ENCODE peak calls at places on chromosome 14, in nine cellular contexts. One of them, this sample, is unnamed.
A peak's percentile ranks its signal among the peaks of the same experiment; 100 is the strongest.

GRCh38 chr14:95495538-95496025 is 20.9 kb downstream of the SYNE3 start:
- DNase-seq in DMS 273 treated with DMSO at 0.1 percent for 48 hours: no peak
- DNase-seq in pancreas: no peak
- DNase-seq in HAP-1: no peak
- DNase-seq in heart left ventricle: no peak
- DNase-seq in sigmoid colon: no peak
- DNase-seq in stimulated activated CD8-positive, alpha-beta memory T cell treated with anti-CD3 and anti-CD28 coated beads, Interleukin-4, amount 100 ng/mL, for 1 hour: no peak
- DNase-seq in Caco-2: no peak
- DNase-seq in suprapubic skin: no peak
- DNase-seq in this sample: no peak

GRCh38 chr14:77867476-77867875 is 67.6 kb downstream of the ADCK1 start:
- DNase-seq in DMS 273 treated with DMSO at 0.1 percent for 48 hours: no peak
- DNase-seq in pancreas: no peak
- DNase-seq in HAP-1: no peak
- DNase-seq in heart left ventricle: no peak
- DNase-seq in sigmoid colon: no peak
- DNase-seq in stimulated activated CD8-positive, alpha-beta memory T cell treated with anti-CD3 and anti-CD28 coated beads, Interleukin-4, amount 100 ng/mL, for 1 hour: no peak
- DNase-seq in Caco-2: no peak
- DNase-seq in suprapubic skin: no peak
- DNase-seq in this sample: no peak

GRCh38 chr14:96614528-96614927 is 112.3 kb downstream of the PAPOLA start:
- DNase-seq in DMS 273 treated with DMSO at 0.1 percent for 48 hours: peak; percentile 47
- DNase-seq in pancreas: no peak
- DNase-seq in HAP-1: no peak
- DNase-seq in heart left ventricle: no peak
- DNase-seq in sigmoid colon: no peak
- DNase-seq in stimulated activated CD8-positive, alpha-beta memory T cell treated with anti-CD3 and anti-CD28 coated beads, Interleukin-4, amount 100 ng/mL, for 1 hour: no peak
- DNase-seq in Caco-2: no peak
- DNase-seq in suprapubic skin: no peak
- DNase-seq in this sample: no peak

GRCh38 chr14:55301722-55302121 is 30.5 kb downstream of the FBXO34 start:
- DNase-seq in DMS 273 treated with DMSO at 0.1 percent for 48 hours: no peak
- DNase-seq in pancreas: no peak
- DNase-seq in HAP-1: no peak
- DNase-seq in heart left ventricle: no peak
- DNase-seq in sigmoid colon: no peak
- DNase-seq in stimulated activated CD8-positive, alpha-beta memory T cell treated with anti-CD3 and anti-CD28 coated beads, Interleukin-4, amount 100 ng/mL, for 1 hour: no peak
- DNase-seq in Caco-2: no peak
- DNase-seq in suprapubic skin: no peak
- DNase-seq in this sample: no peak

GRCh38 chr14:69692542-69693053 is 74.3 kb upstream of the SRSF5 start:
- DNase-seq in DMS 273 treated with DMSO at 0.1 percent for 48 hours: no peak
- DNase-seq in pancreas: no peak
- DNase-seq in HAP-1: no peak
- DNase-seq in heart left ventricle: no peak
- DNase-seq in sigmoid colon: no peak
- DNase-seq in stimulated activated CD8-positive, alpha-beta memory T cell treated with anti-CD3 and anti-CD28 coated beads, Interleukin-4, amount 100 ng/mL, for 1 hour: no peak
- DNase-seq in Caco-2: no peak
- DNase-seq in suprapubic skin: no peak
- DNase-seq in this sample: no peak

GRCh38 chr14:101182476-101182875 is 279.0 kb upstream of the RTL1 start:
- DNase-seq in DMS 273 treated with DMSO at 0.1 percent for 48 hours: no peak
- DNase-seq in pancreas: no peak
- DNase-seq in HAP-1: no peak
- DNase-seq in heart left ventricle: no peak
- DNase-seq in sigmoid colon: no peak
- DNase-seq in stimulated activated CD8-positive, alpha-beta memory T cell treated with anti-CD3 and anti-CD28 coated beads, Interleukin-4, amount 100 ng/mL, for 1 hour: no peak
- DNase-seq in Caco-2: no peak
- DNase-seq in suprapubic skin: no peak
- DNase-seq in this sample: no peak

GRCh38 chr14:22822619-22823551 is 6.8 kb upstream of the MRPL52 start:
- DNase-seq in DMS 273 treated with DMSO at 0.1 percent for 48 hours: peak; percentile 46
- DNase-seq in pancreas: peak; percentile 63
- DNase-seq in HAP-1: peak; percentile 82
- DNase-seq in heart left ventricle: peak; percentile 76
- DNase-seq in sigmoid colon: peak; percentile 90
- DNase-seq in stimulated activated CD8-positive, alpha-beta memory T cell treated with anti-CD3 and anti-CD28 coated beads, Interleukin-4, amount 100 ng/mL, for 1 hour: peak; percentile 39
- DNase-seq in Caco-2: peak; percentile 92
- DNase-seq in suprapubic skin: peak; percentile 90
- DNase-seq in this sample: no peak

GRCh38 chr14:103404032-103404918 is 19.1 kb downstream of the MARK3 start:
- DNase-seq in DMS 273 treated with DMSO at 0.1 percent for 48 hours: no peak
- DNase-seq in pancreas: no peak
- DNase-seq in HAP-1: peak; percentile 18
- DNase-seq in heart left ventricle: no peak
- DNase-seq in sigmoid colon: no peak
- DNase-seq in stimulated activated CD8-positive, alpha-beta memory T cell treated with anti-CD3 and anti-CD28 coated beads, Interleukin-4, amount 100 ng/mL, for 1 hour: no peak
- DNase-seq in Caco-2: no peak
- DNase-seq in suprapubic skin: no peak
- DNase-seq in this sample: no peak

GRCh38 chr14:55756563-55756962 is 176.6 kb downstream of the KTN1 start:
- DNase-seq in DMS 273 treated with DMSO at 0.1 percent for 48 hours: no peak
- DNase-seq in pancreas: no peak
- DNase-seq in HAP-1: no peak
- DNase-seq in heart left ventricle: no peak
- DNase-seq in sigmoid colon: no peak
- DNase-seq in stimulated activated CD8-positive, alpha-beta memory T cell treated with anti-CD3 and anti-CD28 coated beads, Interleukin-4, amount 100 ng/mL, for 1 hour: no peak
- DNase-seq in Caco-2: no peak
- DNase-seq in suprapubic skin: no peak
- DNase-seq in this sample: no peak